ENCODE peak calls at places on chromosomes 3 and 15, in six cellular contexts. O is iris pigment epithelial cell; T is B cell; K is NK-92 treated with Interleukin-12 subunit alpha and Interleukin-12 subunit beta, amount 100 ng/mL, for 24 hours; Q is mesendoderm; N is head of caudate nucleus. H is an unnamed sample.

GRCh38 chr3:128152419-128153155 is 694 bp upstream of the EEFSEC start:
- DNase-seq in O (peak; percentile 60), T (peak; percentile 51), Q (no peak), N (no peak), K (no peak), H (no peak)

GRCh38 chr3:45516829-45517228 is 77.7 kb upstream of the LIMD1 start:
- DNase-seq in O (peak; percentile 87), T (no peak), K (no peak), Q (no peak), N (no peak), H (no peak)

GRCh38 chr15:20106026-20106425 is 435.6 kb downstream of the GOLGA6L6 start:
- DNase-seq in T (no peak), K (no peak), N (peak; percentile 48), Q (peak; percentile 0), O (no peak), H (no peak)

GRCh38 chr3:36907911-36908646 is 36.8 kb downstream of the TRANK1 start:
- DNase-seq in O (peak; percentile 89), N (peak; percentile 41), Q (no peak), T (no peak), K (peak; percentile 40), H (no peak)

GRCh38 chr3:52533623-52534280 is at the start of gene NT5DC2:
- DNase-seq in K (no peak), Q (peak; percentile 76), O (peak; percentile 70), N (peak; percentile 87), T (peak; percentile 98), H (peak; percentile 94)

GRCh38 chr15:71666723-71667122 is 143.6 kb upstream of the NR2E3 start:
- DNase-seq in K (no peak), N (no peak), O (peak; percentile 17), Q (no peak), T (no peak), H (no peak)

GRCh38 chr15:93859176-93859575 is 372.2 kb upstream of the MCTP2 start:
- DNase-seq in K (no peak), O (no peak), T (no peak), N (no peak), Q (no peak), H (no peak)

GRCh38 chr15:78540955-78541743 is 905 bp downstream of the PSMA4 start:
- DNase-seq in O (peak; percentile 12), T (no peak), K (peak; percentile 22), Q (peak; percentile 47), N (no peak), H (no peak)

GRCh38 chr3:81622395-81622794 is 139.1 kb downstream of the GBE1 start:
- DNase-seq in T (no peak), Q (no peak), K (no peak), N (no peak), O (peak; percentile 24), H (no peak)

GRCh38 chr3:38327335-38328009 is 19.1 kb upstream of the XYLB start:
- DNase-seq in Q (peak; percentile 25), K (peak; percentile 32), O (peak; percentile 75), T (no peak), N (peak; percentile 5), H (no peak)

GRCh38 chr3:35659808-35660207 is 20.5 kb downstream of the ARPP21 start:
- DNase-seq in Q (no peak), O (no peak), N (no peak), K (no peak), T (no peak), H (no peak)

GRCh38 chr3:102451556-102451955 is 16.7 kb downstream of the ZPLD1 start:
- DNase-seq in N (no peak), T (no peak), O (no peak), K (no peak), Q (no peak), H (no peak)

GRCh38 chr3:133973249-133973980 is 56.3 kb downstream of the SLCO2A1 start:
- DNase-seq in T (no peak), K (no peak), N (no peak), Q (no peak), O (no peak), H (no peak)

GRCh38 chr3:113132571-113132996 is 78.8 kb upstream of the BOC start:
- DNase-seq in K (no peak), T (no peak), N (no peak), Q (no peak), O (peak; percentile 7), H (no peak)

GRCh38 chr3:38005076-38006020 is 14.8 kb downstream of the VILL start:
- DNase-seq in Q (no peak), K (no peak), T (no peak), N (peak; percentile 97), O (no peak), H (no peak)

GRCh38 chr15:89998923-89999675 is 2.0 kb upstream of the ZNF710 start:
- DNase-seq in T (no peak), O (no peak), Q (no peak), N (no peak), K (no peak), H (peak; percentile 80)

GRCh38 chr3:126558336-126559071 is at the start of gene C3orf22:
- DNase-seq in K (no peak), Q (no peak), T (no peak), O (no peak), N (peak; percentile 22), H (peak; percentile 68)

GRCh38 chr15:96916750-96917149 is 586.2 kb downstream of the NR2F2 start:
- DNase-seq in T (no peak), N (no peak), O (no peak), Q (no peak), K (no peak), H (no peak)

GRCh38 chr3:42747581-42747980 is 25.5 kb downstream of the CCDC13 start:
- DNase-seq in N (peak; percentile 63), Q (no peak), T (no peak), K (no peak), O (no peak), H (no peak)

GRCh38 chr3:61707492-61707891 is 146.1 kb downstream of the PTPRG start:
- DNase-seq in T (no peak), Q (no peak), O (no peak), N (no peak), K (no peak), H (no peak)

GRCh38 chr3:6041894-6042293 is 819.0 kb upstream of the GRM7 start:
- DNase-seq in N (no peak), Q (no peak), O (no peak), T (no peak), K (no peak), H (no peak)

GRCh38 chr3:16568115-16568514 is 37.1 kb downstream of the DAZL start:
- DNase-seq in Q (no peak), T (no peak), N (no peak), K (no peak), O (no peak), H (no peak)

GRCh38 chr3:105970283-105970682 is 101.5 kb upstream of the CBLB start:
- DNase-seq in Q (peak; percentile 19), O (peak; percentile 88), N (no peak), T (no peak), K (no peak), H (no peak)

GRCh38 chr3:12235691-12236090 is 53.2 kb upstream of the PPARG start:
- DNase-seq in Q (no peak), K (no peak), T (no peak), O (peak; percentile 53), N (no peak), H (no peak)

GRCh38 chr3:46407976-46408375 is 917 bp downstream of the CCRL2 start:
- DNase-seq in K (no peak), T (no peak), N (no peak), O (no peak), Q (no peak), H (no peak)

GRCh38 chr3:170476291-170476690 is 57.6 kb downstream of the CLDN11 start:
- DNase-seq in O (no peak), T (no peak), Q (peak; percentile 77), N (peak; percentile 79), K (no peak), H (no peak)

GRCh38 chr3:122414391-122414790 is 1.5 kb downstream of the WDR5B start:
- DNase-seq in T (no peak), N (no peak), O (no peak), K (no peak), Q (no peak), H (no peak)

GRCh38 chr15:65177901-65178300 is 7.2 kb downstream of the CLPX start:
- DNase-seq in T (no peak), Q (no peak), N (no peak), K (no peak), O (peak; percentile 19), H (no peak)

GRCh38 chr3:38653685-38654537 is 4.4 kb upstream of the SCN5A start:
- DNase-seq in O (no peak), T (no peak), N (no peak), Q (no peak), K (no peak), H (no peak)

GRCh38 chr15:80636675-80637074 is 58.4 kb upstream of the ABHD17C start:
- DNase-seq in Q (peak; percentile 60), O (no peak), N (no peak), K (no peak), T (no peak), H (no peak)

GRCh38 chr15:90982135-90982534 is 12.2 kb downstream of the PRC1 start:
- DNase-seq in Q (no peak), N (no peak), T (no peak), O (peak; percentile 86), K (peak; percentile 9), H (no peak)

GRCh38 chr3:146594843-146595482 is 10.2 kb downstream of the PLSCR5 start:
- DNase-seq in N (no peak), K (no peak), Q (no peak), T (no peak), O (peak; percentile 46), H (no peak)